ENCODE peak calls at places on chromosome 2, in eight cellular contexts. W is amygdala, H is B cell, Q is adipocyte, X is GM04504, L is T-helper 2 cell, S is pulmonary artery endothelial cell, A is cardiac muscle cell. Z is an unnamed sample.

GRCh38 chr2:38427936-38428335 is 50.9 kb upstream of the ATL2 start:
- DNase-seq in W (no peak), H (no peak), Q (no peak), X (no peak), L (no peak), S (no peak), A (no peak), Z (no peak)

GRCh38 chr2:236871500-236872001 is 214.1 kb upstream of the COPS8 start:
- DNase-seq in W (no peak), H (no peak), Q (peak), X (peak), L (no peak), S (peak), A (no peak), Z (no peak)

GRCh38 chr2:237574467-237574866 is 8.1 kb downstream of the PRLH start:
- DNase-seq in W (no peak), H (no peak), Q (no peak), X (no peak), L (no peak), S (no peak), A (no peak), Z (no peak)

GRCh38 chr2:239424337-239425045 is 23.7 kb upstream of the HDAC4 start:
- DNase-seq in W (no peak), H (no peak), Q (no peak), X (no peak), L (no peak), S (no peak), A (no peak), Z (no peak)

GRCh38 chr2:199818001-199818400 is 33.0 kb downstream of the FTCDNL1 start:
- DNase-seq in W (no peak), H (no peak), Q (no peak), X (no peak), L (no peak), S (no peak), A (no peak), Z (no peak)

GRCh38 chr2:220682616-220683015 is 889.5 kb downstream of the EPHA4 start:
- DNase-seq in W (no peak), H (no peak), Q (peak), X (no peak), L (no peak), S (no peak), A (no peak), Z (no peak)

GRCh38 chr2:28565720-28566295 is 69.9 kb downstream of the PLB1 start:
- DNase-seq in W (no peak), H (no peak), Q (no peak), X (no peak), L (no peak), S (no peak), A (no peak), Z (no peak)

GRCh38 chr2:232009639-232010274 is 48.2 kb downstream of the DIS3L2 start:
- DNase-seq in W (no peak), H (no peak), Q (no peak), X (no peak), L (no peak), S (no peak), A (no peak), Z (no peak)

GRCh38 chr2:26459991-26460612 is 17.8 kb downstream of the OTOF start:
- DNase-seq in W (no peak), H (no peak), Q (no peak), X (no peak), L (no peak), S (no peak), A (no peak), Z (no peak)

GRCh38 chr2:218344755-218345417 is 11.8 kb upstream of the CATIP start:
- DNase-seq in W (no peak), H (peak), Q (no peak), X (no peak), L (no peak), S (no peak), A (no peak), Z (no peak)

GRCh38 chr2:31563273-31563839 is 17.4 kb downstream of the SRD5A2 start:
- DNase-seq in W (no peak), H (no peak), Q (no peak), X (no peak), L (no peak), S (no peak), A (no peak), Z (no peak)

GRCh38 chr2:148614024-148614331 is 30.6 kb upstream of the EPC2 start:
- DNase-seq in W (no peak), H (no peak), Q (no peak), X (no peak), L (no peak), S (no peak), A (peak), Z (peak)

GRCh38 chr2:99707592-99707991 is 217.8 kb upstream of the REV1 start:
- DNase-seq in W (no peak), H (no peak), Q (peak), X (no peak), L (no peak), S (no peak), A (no peak), Z (no peak)

GRCh38 chr2:63525905-63526304 is 62.4 kb downstream of the WDPCP start:
- DNase-seq in W (no peak), H (no peak), Q (no peak), X (no peak), L (no peak), S (no peak), A (no peak), Z (no peak)

GRCh38 chr2:27217173-27218121 is at the start of gene CAD:
- DNase-seq in W (peak), H (peak), Q (peak), X (peak), L (peak), S (peak), A (peak), Z (peak)

GRCh38 chr2:201420442-201421113 is 30.7 kb downstream of the TRAK2 start:
- DNase-seq in W (no peak), H (no peak), Q (peak), X (no peak), L (no peak), S (peak), A (no peak), Z (no peak)

GRCh38 chr2:10080536-10081304 is 509 bp upstream of the CYS1 start:
- DNase-seq in W (no peak), H (peak), Q (no peak), X (no peak), L (no peak), S (no peak), A (no peak), Z (no peak)

GRCh38 chr2:47016172-47016913 is 100.7 kb upstream of the MCFD2 start:
- DNase-seq in W (no peak), H (no peak), Q (peak), X (peak), L (no peak), S (peak), A (no peak), Z (no peak)

GRCh38 chr2:192228685-192229084 is 34.0 kb upstream of the TMEFF2 start:
- DNase-seq in W (no peak), H (no peak), Q (no peak), X (no peak), L (no peak), S (no peak), A (no peak), Z (peak)

GRCh38 chr2:160911258-160911657 is 249.0 kb upstream of the TANK start:
- DNase-seq in W (no peak), H (no peak), Q (peak), X (no peak), L (no peak), S (no peak), A (no peak), Z (no peak)

GRCh38 chr2:145043399-145043834 is 523.5 kb upstream of the ZEB2 start:
- DNase-seq in W (peak), H (no peak), Q (no peak), X (no peak), L (no peak), S (no peak), A (no peak), Z (no peak)

GRCh38 chr2:2527162-2527561 is 196.1 kb upstream of the MYT1L start:
- DNase-seq in W (no peak), H (no peak), Q (no peak), X (no peak), L (no peak), S (no peak), A (no peak), Z (no peak)

GRCh38 chr2:121052023-121052422 is 233.0 kb downstream of the TFCP2L1 start:
- DNase-seq in W (no peak), H (no peak), Q (no peak), X (no peak), L (no peak), S (no peak), A (no peak), Z (no peak)

GRCh38 chr2:103448416-103448815 is 686.6 kb downstream of the TMEM182 start:
- DNase-seq in W (no peak), H (no peak), Q (no peak), X (no peak), L (no peak), S (no peak), A (peak), Z (no peak)

GRCh38 chr2:67055387-67056304 is 341.5 kb upstream of the ETAA1 start:
- DNase-seq in W (no peak), H (no peak), Q (peak), X (no peak), L (no peak), S (no peak), A (no peak), Z (no peak)

GRCh38 chr2:197310271-197310939 is at the start of gene ANKRD44:
- DNase-seq in W (peak), H (peak), Q (peak), X (peak), L (peak), S (peak), A (peak), Z (peak)

GRCh38 chr2:112996635-112997034 is 8.6 kb upstream of the IL36A start:
- DNase-seq in W (no peak), H (no peak), Q (no peak), X (no peak), L (peak), S (no peak), A (no peak), Z (no peak)

GRCh38 chr2:674319-674985 is 2.8 kb downstream of the TMEM18 start:
- DNase-seq in W (no peak), H (no peak), Q (peak), X (no peak), L (no peak), S (no peak), A (no peak), Z (no peak)

GRCh38 chr2:203327918-203328734 is at the start of gene ABI2:
- DNase-seq in W (peak), H (peak), Q (peak), X (peak), L (peak), S (peak), A (peak), Z (peak)

GRCh38 chr2:221205103-221205502 is 367.0 kb downstream of the EPHA4 start:
- DNase-seq in W (no peak), H (no peak), Q (no peak), X (no peak), L (no peak), S (no peak), A (no peak), Z (no peak)

GRCh38 chr2:42099431-42100173 is 51.8 kb downstream of the PKDCC start:
- DNase-seq in W (no peak), H (no peak), Q (no peak), X (no peak), L (no peak), S (no peak), A (no peak), Z (no peak)

GRCh38 chr2:79855264-79856006 is 342.6 kb downstream of the CTNNA2 start:
- DNase-seq in W (no peak), H (no peak), Q (no peak), X (no peak), L (no peak), S (no peak), A (peak), Z (no peak)

GRCh38 chr2:81984969-81985637 is 1680.6 kb upstream of the LRRTM1 start:
- DNase-seq in W (no peak), H (no peak), Q (no peak), X (no peak), L (no peak), S (no peak), A (no peak), Z (no peak)